ENCODE peak calls at places on chromosomes 11 and 22, in six cellular contexts. One of them, this sample, is unnamed.

GRCh38 chr22:29478326-29479276 is 1.4 kb upstream of the NEFH start:
- DNase-seq in ovary: no peak
- DNase-seq in HCT116: no peak
- DNase-seq in HepG2: no peak
- DNase-seq in Peyer's patch: no peak
- DNase-seq in K562: peak; percentile 53
- DNase-seq in this sample: peak; percentile 55

GRCh38 chr22:49191506-49191980 is 636.1 kb downstream of the BRD1 start:
- DNase-seq in ovary: no peak
- DNase-seq in K562: no peak
- DNase-seq in Peyer's patch: peak; percentile 21
- DNase-seq in HepG2: no peak
- DNase-seq in HCT116: no peak
- DNase-seq in this sample: no peak

GRCh38 chr22:20389288-20389687 is 4.7 kb upstream of the ZNF74 start:
- DNase-seq in HepG2: no peak
- DNase-seq in HCT116: no peak
- DNase-seq in ovary: no peak
- DNase-seq in Peyer's patch: no peak
- DNase-seq in K562: no peak
- DNase-seq in this sample: no peak

GRCh38 chr11:44319552-44320288 is 9.8 kb upstream of the ALX4 start:
- DNase-seq in HCT116: no peak
- DNase-seq in Peyer's patch: no peak
- DNase-seq in K562: peak; percentile 47
- DNase-seq in HepG2: no peak
- DNase-seq in ovary: no peak
- DNase-seq in this sample: no peak

GRCh38 chr11:132026746-132027145 is 656.3 kb downstream of the NTM start:
- DNase-seq in HepG2: no peak
- DNase-seq in ovary: no peak
- DNase-seq in K562: no peak
- DNase-seq in Peyer's patch: no peak
- DNase-seq in HCT116: no peak
- DNase-seq in this sample: no peak

GRCh38 chr11:126930100-126930841 is 70.3 kb downstream of the KIRREL3 start:
- DNase-seq in K562: no peak
- DNase-seq in HCT116: no peak
- DNase-seq in Peyer's patch: no peak
- DNase-seq in HepG2: no peak
- DNase-seq in ovary: no peak
- DNase-seq in this sample: no peak

GRCh38 chr22:20494978-20495860 is at the start of gene KLHL22:
- DNase-seq in K562: peak; percentile 95
- DNase-seq in HepG2: peak; percentile 26
- DNase-seq in ovary: no peak
- DNase-seq in Peyer's patch: peak; percentile 66
- DNase-seq in HCT116: no peak
- DNase-seq in this sample: no peak

GRCh38 chr22:49883294-49883640 is 29.6 kb downstream of the ZBED4 start:
- DNase-seq in HepG2: no peak
- DNase-seq in ovary: no peak
- DNase-seq in Peyer's patch: no peak
- DNase-seq in K562: no peak
- DNase-seq in HCT116: no peak
- DNase-seq in this sample: no peak

GRCh38 chr22:22787805-22788459 is 99.7 kb upstream of the IGLL5 start:
- DNase-seq in Peyer's patch: peak; percentile 72
- DNase-seq in ovary: no peak
- DNase-seq in HCT116: peak; percentile 44
- DNase-seq in K562: peak; percentile 97
- DNase-seq in HepG2: peak; percentile 30
- DNase-seq in this sample: peak; percentile 77

GRCh38 chr22:25747245-25747944 is 5.4 kb downstream of the MYO18B start:
- DNase-seq in ovary: no peak
- DNase-seq in HepG2: peak; percentile 35
- DNase-seq in Peyer's patch: no peak
- DNase-seq in K562: peak; percentile 79
- DNase-seq in HCT116: peak; percentile 45
- DNase-seq in this sample: no peak

GRCh38 chr11:68010058-68011041 is at the start of gene ALDH3B1:
- DNase-seq in Peyer's patch: peak; percentile 92
- DNase-seq in HCT116: peak; percentile 60
- DNase-seq in K562: peak; percentile 73
- DNase-seq in HepG2: peak; percentile 73
- DNase-seq in ovary: peak; percentile 82
- DNase-seq in this sample: peak; percentile 67

GRCh38 chr11:35232961-35233360 is 94.0 kb downstream of the CD44 start:
- DNase-seq in ovary: no peak
- DNase-seq in Peyer's patch: no peak
- DNase-seq in HepG2: no peak
- DNase-seq in K562: no peak
- DNase-seq in HCT116: no peak
- DNase-seq in this sample: no peak

GRCh38 chr11:62242021-62242420 is at the start of gene SCGB1D2:
- DNase-seq in K562: no peak
- DNase-seq in ovary: no peak
- DNase-seq in Peyer's patch: no peak
- DNase-seq in HCT116: no peak
- DNase-seq in HepG2: peak; percentile 32
- DNase-seq in this sample: peak; percentile 14

GRCh38 chr22:22848364-22848866 is 39.2 kb upstream of the IGLL5 start:
- DNase-seq in HCT116: peak; percentile 56
- DNase-seq in Peyer's patch: peak; percentile 78
- DNase-seq in ovary: peak; percentile 22
- DNase-seq in K562: peak; percentile 94
- DNase-seq in HepG2: peak; percentile 50
- DNase-seq in this sample: peak; percentile 85

GRCh38 chr22:27129266-27129665 is 471.9 kb downstream of the MIAT start:
- DNase-seq in HepG2: no peak
- DNase-seq in ovary: no peak
- DNase-seq in K562: no peak
- DNase-seq in Peyer's patch: no peak
- DNase-seq in HCT116: no peak
- DNase-seq in this sample: no peak

DNA sequence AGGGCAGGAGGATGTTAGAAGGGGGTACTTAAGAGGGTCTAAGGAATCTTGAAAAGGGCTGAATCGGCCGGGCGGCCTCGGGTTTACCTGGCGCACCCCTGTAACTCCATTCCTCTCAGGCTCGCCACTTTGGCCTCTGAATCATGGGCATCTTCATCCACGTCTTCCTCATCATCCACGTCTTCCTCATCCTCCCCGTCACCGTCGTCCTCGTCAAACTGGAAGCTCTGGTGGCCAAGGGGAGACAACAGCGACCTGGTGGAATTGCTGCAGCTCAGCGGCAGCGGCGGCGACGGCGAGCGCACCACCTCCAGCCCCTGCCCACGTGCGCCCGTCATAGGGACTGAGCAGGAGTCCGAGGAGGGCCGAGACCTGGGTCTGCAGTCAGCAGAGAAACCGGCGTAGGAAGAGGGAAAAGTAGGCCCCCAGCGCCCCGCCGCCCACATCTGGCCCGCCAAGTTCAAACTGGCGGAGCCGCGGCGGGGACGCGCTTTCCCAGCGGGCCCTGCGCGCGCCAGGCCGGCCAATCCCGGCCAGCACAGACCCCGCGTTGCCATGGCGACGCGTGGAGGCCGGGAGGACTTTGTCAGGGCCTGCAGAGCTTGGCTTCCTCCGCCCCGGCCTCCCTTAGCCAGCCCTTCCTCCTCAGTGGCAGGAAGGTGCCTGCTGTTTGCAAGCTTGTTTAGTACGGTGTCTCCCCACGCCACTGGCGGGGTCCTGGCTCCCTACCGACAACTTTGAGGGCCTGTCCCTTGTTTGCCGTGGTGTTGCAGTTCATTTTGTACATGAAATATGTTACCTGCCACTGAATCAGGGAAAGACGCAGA is at the start of gene CCDC34:
- DNase-seq in HepG2: peak; percentile 87
- DNase-seq in HCT116: peak; percentile 73
- DNase-seq in ovary: peak; percentile 89
- DNase-seq in Peyer's patch: peak; percentile 94
- DNase-seq in K562: peak; percentile 96
- DNase-seq in this sample: peak; percentile 92
- TF ChIP-seq POLR2A in HepG2: peak; percentile 69
- TF ChIP-seq POLR2A in HCT116: peak; percentile 58
- TF ChIP-seq POLR2A in ovary: peak; percentile 6
- TF ChIP-seq POLR2A in Peyer's patch: no peak
- TF ChIP-seq POLR2A in K562: peak; percentile 73
- TF ChIP-seq POLR2A in this sample: no peak

GRCh38 chr11:12577746-12578644 is 96.2 kb upstream of the TEAD1 start:
- DNase-seq in HCT116: no peak
- DNase-seq in Peyer's patch: no peak
- DNase-seq in HepG2: no peak
- DNase-seq in ovary: no peak
- DNase-seq in K562: peak; percentile 70
- DNase-seq in this sample: no peak

GRCh38 chr11:12569499-12570040 is 104.7 kb upstream of the TEAD1 start:
- DNase-seq in HCT116: no peak
- DNase-seq in Peyer's patch: no peak
- DNase-seq in ovary: no peak
- DNase-seq in K562: no peak
- DNase-seq in HepG2: no peak
- DNase-seq in this sample: no peak

DNA sequence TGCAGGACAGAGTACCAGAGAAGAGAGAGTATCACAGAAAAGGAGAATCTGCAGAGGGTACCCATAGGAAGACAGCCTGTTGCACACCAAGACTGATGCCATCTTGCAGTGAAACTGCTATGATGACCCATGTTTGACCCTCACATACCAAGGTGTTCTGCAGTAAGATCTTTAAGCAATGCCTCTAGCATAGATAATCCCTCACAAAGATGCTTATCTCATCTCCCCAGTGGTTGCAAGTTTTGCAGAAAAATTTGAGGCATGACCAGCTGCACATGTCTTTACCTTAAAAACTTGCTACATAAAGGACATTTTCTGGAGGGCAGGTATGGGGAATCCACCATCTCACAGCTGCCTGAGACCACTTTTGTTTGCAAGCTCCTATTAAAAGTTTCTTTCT is 100.5 kb upstream of the TEAD1 start:
- DNase-seq in ovary: no peak
- DNase-seq in Peyer's patch: no peak
- DNase-seq in K562: no peak
- DNase-seq in HCT116: no peak
- DNase-seq in HepG2: no peak
- DNase-seq in this sample: no peak
- H3K27ac ChIP-seq in ovary: no peak overlapping the region
- H3K27ac ChIP-seq in Peyer's patch: no peak overlapping the region
- H3K27ac ChIP-seq in K562: no peak overlapping the region
- H3K27ac ChIP-seq in HCT116: no peak overlapping the region
- H3K27ac ChIP-seq in HepG2: no peak overlapping the region
- H3K27ac ChIP-seq in this sample: no peak overlapping the region

GRCh38 chr11:118569670-118570069 is 2.5 kb upstream of the ARCN1 start:
- DNase-seq in K562: no peak
- DNase-seq in HepG2: no peak
- DNase-seq in ovary: no peak
- DNase-seq in HCT116: no peak
- DNase-seq in Peyer's patch: no peak
- DNase-seq in this sample: no peak
- TF ChIP-seq CTCF in K562: no peak
- TF ChIP-seq CTCF in HepG2: no peak
- TF ChIP-seq CTCF in ovary: no peak
- TF ChIP-seq CTCF in HCT116: no peak
- TF ChIP-seq CTCF in Peyer's patch: no peak
- TF ChIP-seq CTCF in this sample: no peak

DNA sequence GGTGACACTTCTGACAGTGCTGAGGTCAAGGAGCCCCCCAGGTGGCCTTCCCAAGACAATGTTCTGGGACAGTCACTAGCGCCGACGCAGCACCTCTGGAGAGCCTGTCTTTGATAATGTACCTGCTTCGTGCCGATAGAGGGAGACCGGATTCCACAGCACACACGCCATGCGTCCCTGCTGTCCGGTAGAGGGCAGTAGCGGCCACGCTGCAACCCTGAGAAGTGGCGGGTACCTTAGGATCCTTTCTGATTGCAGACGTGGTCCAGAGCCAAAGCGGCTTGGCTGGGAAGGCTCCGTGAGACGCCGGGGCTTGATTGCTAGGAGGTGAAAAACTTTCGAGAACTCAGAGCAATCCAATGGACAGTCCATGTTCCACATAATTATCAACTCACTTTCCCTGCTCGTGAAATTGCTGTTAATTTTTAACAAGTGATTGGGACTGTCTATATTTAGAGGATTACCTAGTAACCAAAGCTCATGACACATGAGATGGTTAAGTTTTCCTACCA is 11.4 kb upstream of the BARX2 start:
- DNase-seq in Peyer's patch: peak; percentile 91
- DNase-seq in ovary: no peak
- DNase-seq in K562: peak; percentile 70
- DNase-seq in HCT116: peak; percentile 85
- DNase-seq in HepG2: peak; percentile 80
- DNase-seq in this sample: peak; percentile 88
- TF ChIP-seq POLR2A in Peyer's patch: no peak
- TF ChIP-seq POLR2A in ovary: no peak
- TF ChIP-seq POLR2A in K562: no peak
- TF ChIP-seq POLR2A in HCT116: no peak
- TF ChIP-seq POLR2A in HepG2: no peak
- TF ChIP-seq POLR2A in this sample: no peak

DNA sequence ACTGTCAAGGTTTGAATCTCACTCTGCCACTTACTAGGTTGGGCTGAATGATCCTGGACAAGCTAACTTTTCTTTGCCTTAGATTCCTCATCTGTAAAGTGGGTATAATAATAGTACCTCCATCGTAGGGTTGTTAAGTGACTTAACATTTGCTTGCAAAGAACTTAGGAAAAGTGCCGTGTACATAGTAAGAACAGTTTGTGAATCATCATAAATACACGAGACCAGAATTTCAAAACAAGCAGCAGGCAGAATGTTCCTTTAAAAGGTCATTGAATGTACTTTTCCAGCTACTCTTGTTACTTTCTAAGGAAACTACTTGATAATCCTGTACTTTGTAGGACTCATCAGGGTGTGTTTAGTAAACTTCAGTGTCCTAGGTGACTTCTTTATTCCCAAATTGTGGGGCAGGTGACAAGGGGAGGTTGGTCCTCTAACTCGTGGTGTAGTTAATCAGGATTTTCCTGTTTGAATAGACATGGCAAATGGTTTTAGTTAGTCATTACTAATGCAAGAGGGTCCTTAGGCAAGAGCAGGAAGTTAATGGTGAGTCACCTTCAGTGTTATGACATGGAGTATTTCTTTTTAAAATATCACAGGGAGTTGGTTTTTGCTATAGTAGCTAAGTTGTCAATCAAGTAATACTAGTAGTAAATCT is 67.9 kb downstream of the YAP1 start:
- DNase-seq in HepG2: peak; percentile 85
- DNase-seq in ovary: no peak
- DNase-seq in Peyer's patch: no peak
- DNase-seq in K562: no peak
- DNase-seq in HCT116: peak; percentile 87
- DNase-seq in this sample: no peak
- H3K27ac ChIP-seq in HepG2: peak overlapping the region; percentile 73
- H3K27ac ChIP-seq in ovary: peak overlapping the region; percentile 41
- H3K27ac ChIP-seq in Peyer's patch: peak overlapping the region; percentile 9
- H3K27ac ChIP-seq in K562: no peak overlapping the region
- H3K27ac ChIP-seq in HCT116: peak overlapping the region; percentile 52
- H3K27ac ChIP-seq in this sample: peak overlapping the region; percentile 3

DNA sequence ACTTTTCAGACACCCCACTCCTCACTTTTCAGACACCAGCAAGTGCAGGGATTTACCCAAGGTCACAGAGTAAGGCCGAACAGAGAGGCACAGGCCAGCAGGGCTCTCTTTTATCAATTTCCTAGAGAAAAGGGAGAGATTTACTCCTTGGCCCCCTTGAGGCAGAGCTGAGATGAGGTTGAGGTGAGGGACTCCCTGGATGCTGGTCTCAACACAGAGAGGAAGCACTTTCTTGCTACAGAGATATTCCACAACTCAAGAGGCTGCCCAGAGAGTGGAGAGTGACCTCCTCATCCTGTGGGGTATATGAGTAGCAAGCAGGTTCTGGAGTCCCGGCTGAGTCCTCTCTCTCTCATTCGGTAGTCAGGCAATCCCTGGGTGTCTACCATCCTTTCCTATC is 2.0 kb upstream of the ARHGEF17 start:
- DNase-seq in HepG2: no peak
- DNase-seq in ovary: no peak
- DNase-seq in Peyer's patch: no peak
- DNase-seq in K562: no peak
- DNase-seq in HCT116: no peak
- DNase-seq in this sample: no peak
- TF ChIP-seq CTCF in HepG2: no peak
- TF ChIP-seq CTCF in ovary: no peak
- TF ChIP-seq CTCF in Peyer's patch: no peak
- TF ChIP-seq CTCF in K562: peak; percentile 3
- TF ChIP-seq CTCF in HCT116: peak; percentile 19
- TF ChIP-seq CTCF in this sample: no peak

This sample was measured in testis.